ENCODE peak calls at places on chromosomes 7 and 10, in nine cellular contexts. R, A, U, Q, N, C, Z, K and F are unnamed samples.

GRCh38 chr10:47349941-47350371 is 1.8 kb downstream of the RBP3 start:
- DNase-seq in R (no peak), A (no peak), U (no peak), Q (peak), N (no peak), C (no peak), Z (no peak), K (no peak), F (no peak)

GRCh38 chr7:140689199-140690152 is 7.0 kb upstream of the NDUFB2 start:
- DNase-seq in R (no peak), A (no peak), U (no peak), Q (no peak), N (no peak), C (peak), Z (no peak), K (no peak), F (no peak)

GRCh38 chr7:91034459-91035368 is 229.5 kb upstream of the FZD1 start:
- DNase-seq in R (peak), A (peak), U (peak), Q (peak), N (peak), C (peak), Z (peak), K (peak), F (peak)

GRCh38 chr10:12902135-12902572 is 99.4 kb downstream of the CCDC3 start:
- DNase-seq in R (peak), A (peak), U (peak), Q (no peak), N (peak), C (peak), Z (peak), K (peak), F (peak)

GRCh38 chr7:11194492-11194891 is 220.8 kb downstream of the PHF14 start:
- DNase-seq in R (no peak), A (no peak), U (no peak), Q (no peak), N (no peak), C (no peak), Z (no peak), K (no peak), F (peak)

GRCh38 chr10:17617031-17617911 is at the start of gene HACD1:
- DNase-seq in R (peak), A (peak), U (peak), Q (peak), N (no peak), C (peak), Z (peak), K (peak), F (peak)

GRCh38 chr7:64875658-64876406 is 27.2 kb upstream of the ZNF273 start:
- DNase-seq in R (peak), A (no peak), U (no peak), Q (no peak), N (no peak), C (no peak), Z (no peak), K (no peak), F (no peak)

GRCh38 chr7:144019457-144019856 is 19.3 kb downstream of the OR6B1 start:
- DNase-seq in R (no peak), A (no peak), U (peak), Q (no peak), N (peak), C (no peak), Z (peak), K (peak), F (peak)

GRCh38 chr7:2193575-2194305 is 39.0 kb downstream of the MAD1L1 start:
- DNase-seq in R (no peak), A (no peak), U (no peak), Q (no peak), N (no peak), C (no peak), Z (no peak), K (no peak), F (no peak)

GRCh38 chr10:26025500-26025899 is 91.5 kb downstream of the MYO3A start:
- DNase-seq in R (no peak), A (no peak), U (no peak), Q (no peak), N (no peak), C (peak), Z (no peak), K (no peak), F (no peak)

GRCh38 chr7:127683776-127684681 is 32.0 kb downstream of the SND1 start:
- DNase-seq in R (no peak), A (no peak), U (peak), Q (no peak), N (peak), C (peak), Z (no peak), K (no peak), F (peak)

GRCh38 chr7:37245544-37245943 is 203.1 kb downstream of the ELMO1 start:
- DNase-seq in R (no peak), A (no peak), U (no peak), Q (no peak), N (no peak), C (no peak), Z (no peak), K (no peak), F (no peak)

GRCh38 chr10:47299989-47300931 is at the start of gene GDF10:
- DNase-seq in R (no peak), A (peak), U (no peak), Q (no peak), N (no peak), C (peak), Z (no peak), K (no peak), F (no peak)

GRCh38 chr7:28036748-28037147 is 143.8 kb downstream of the JAZF1 start:
- DNase-seq in R (no peak), A (no peak), U (no peak), Q (no peak), N (no peak), C (no peak), Z (no peak), K (no peak), F (no peak)

GRCh38 chr10:31728698-31729224 is 199.9 kb downstream of the ARHGAP12 start:
- DNase-seq in R (no peak), A (no peak), U (no peak), Q (no peak), N (no peak), C (peak), Z (no peak), K (no peak), F (no peak)

GRCh38 chr7:98836811-98837631 is 32.8 kb downstream of the TMEM130 start:
- DNase-seq in R (no peak), A (peak), U (peak), Q (no peak), N (no peak), C (peak), Z (peak), K (no peak), F (peak)

GRCh38 chr10:80498833-80499671 is 38.6 kb upstream of the SH2D4B start:
- DNase-seq in R (peak), A (no peak), U (peak), Q (peak), N (peak), C (no peak), Z (peak), K (peak), F (peak)

GRCh38 chr7:92737706-92738105 is 98.7 kb downstream of the CDK6 start:
- DNase-seq in R (no peak), A (no peak), U (no peak), Q (no peak), N (no peak), C (no peak), Z (no peak), K (no peak), F (no peak)

GRCh38 chr7:74025745-74026144 is 2.2 kb upstream of the ELN start:
- DNase-seq in R (no peak), A (no peak), U (no peak), Q (no peak), N (no peak), C (no peak), Z (no peak), K (no peak), F (no peak)

GRCh38 chr7:93719546-93719945 is 145.0 kb upstream of the CALCR start:
- DNase-seq in R (no peak), A (no peak), U (peak), Q (no peak), N (peak), C (no peak), Z (peak), K (no peak), F (peak)

GRCh38 chr10:75208177-75208576 is 2.4 kb upstream of the VDAC2 start:
- DNase-seq in R (no peak), A (no peak), U (peak), Q (no peak), N (peak), C (no peak), Z (peak), K (no peak), F (peak)

GRCh38 chr7:5441840-5442513 is 18.3 kb upstream of the TNRC18 start:
- DNase-seq in R (no peak), A (peak), U (no peak), Q (no peak), N (no peak), C (no peak), Z (no peak), K (no peak), F (no peak)

GRCh38 chr7:32164341-32164996 is 94.3 kb upstream of the PDE1C start:
- DNase-seq in R (no peak), A (peak), U (peak), Q (no peak), N (peak), C (peak), Z (peak), K (peak), F (peak)

GRCh38 chr10:50322075-50322474 is 70.8 kb upstream of the ASAH2 start:
- DNase-seq in R (no peak), A (no peak), U (peak), Q (no peak), N (no peak), C (no peak), Z (peak), K (no peak), F (peak)

GRCh38 chr10:21020545-21020944 is 123.4 kb upstream of the NEBL start:
- DNase-seq in R (no peak), A (peak), U (no peak), Q (no peak), N (no peak), C (peak), Z (no peak), K (no peak), F (no peak)

GRCh38 chr10:130022501-130023299 is 58.6 kb upstream of the EBF3 start:
- DNase-seq in R (no peak), A (no peak), U (peak), Q (peak), N (peak), C (no peak), Z (peak), K (no peak), F (peak)

DNA sequence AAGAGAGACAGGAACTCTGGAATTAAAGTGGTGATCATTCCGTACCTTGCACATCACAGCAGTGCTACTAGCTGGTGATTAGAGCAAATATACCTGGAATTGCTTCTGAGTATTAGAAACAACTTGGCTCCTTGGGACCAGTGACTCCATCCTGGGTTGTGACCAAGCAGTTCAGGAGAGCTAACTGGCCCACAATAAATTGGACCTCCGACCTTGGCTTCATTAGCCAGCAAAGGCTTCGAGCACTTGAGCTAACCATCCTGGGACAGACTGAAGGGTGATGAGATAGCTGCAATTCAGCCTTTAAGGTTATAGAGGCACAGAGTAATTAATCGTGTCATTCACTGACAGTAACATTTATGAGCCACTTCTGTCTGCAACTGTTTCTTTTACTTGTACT is 287.8 kb downstream of the INHBA start:
- DNase-seq in R (no peak), A (no peak), U (no peak), Q (no peak), N (no peak), C (no peak), Z (no peak), K (no peak), F (no peak)
- H3K4me3 ChIP-seq in R (no peak), A (no peak), U (no peak), Q (no peak), N (no peak), C (no peak), Z (no peak), K (no peak), F (no peak)

GRCh38 chr10:86635402-86635801 is 18.9 kb upstream of the OPN4 start:
- DNase-seq in R (no peak), A (no peak), U (peak), Q (no peak), N (peak), C (no peak), Z (peak), K (no peak), F (peak)

GRCh38 chr10:86630079-86630478 is 24.3 kb upstream of the OPN4 start:
- DNase-seq in R (no peak), A (no peak), U (peak), Q (no peak), N (no peak), C (no peak), Z (peak), K (peak), F (peak)

GRCh38 chr10:86632951-86633350 is 21.4 kb upstream of the OPN4 start:
- DNase-seq in R (no peak), A (no peak), U (no peak), Q (no peak), N (no peak), C (no peak), Z (no peak), K (no peak), F (no peak)

GRCh38 chr10:86632009-86632800 is 22.1 kb upstream of the OPN4 start:
- DNase-seq in R (no peak), A (peak), U (no peak), Q (no peak), N (no peak), C (peak), Z (no peak), K (peak), F (no peak)
- TF ChIP-seq CTCF in R (peak), A (peak), U (no peak), Q (no peak), N (no peak), C (peak), Z (no peak), K (no peak), F (peak)

GRCh38 chr7:151008143-151008510 is 16.2 kb downstream of the ATG9B start:
- DNase-seq in R (no peak), A (no peak), U (peak), Q (no peak), N (no peak), C (no peak), Z (no peak), K (peak), F (peak)
- H3K4me3 ChIP-seq in R (peak), A (no peak), U (peak), Q (no peak), N (no peak), C (no peak), Z (no peak), K (no peak), F (no peak)

GRCh38 chr10:125003901-125004467 is 62.1 kb downstream of the ZRANB1 start:
- DNase-seq in R (peak), A (no peak), U (no peak), Q (peak), N (no peak), C (no peak), Z (no peak), K (peak), F (no peak)
- TF ChIP-seq CTCF in R (no peak), A (no peak), U (no peak), Q (no peak), N (no peak), C (no peak), Z (no peak), K (no peak), F (no peak)

DNA sequence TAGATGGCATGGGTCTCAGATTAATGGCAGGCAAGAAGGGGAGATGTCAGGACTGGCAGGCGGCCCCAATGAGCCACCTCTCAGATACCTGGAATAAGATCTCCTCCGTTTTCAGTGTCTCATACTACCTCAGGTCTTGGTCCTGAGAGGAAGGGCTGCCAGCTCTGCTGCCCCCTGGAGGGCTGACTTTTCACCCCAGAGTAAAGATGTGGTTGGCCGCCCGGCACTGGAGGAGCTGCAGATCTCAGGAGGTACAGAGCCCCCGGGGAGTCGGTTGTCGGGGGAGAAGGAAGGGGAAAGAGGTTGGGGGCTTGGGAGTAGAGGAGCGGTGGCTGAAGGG is 642 bp upstream of the COL13A1 start:
- DNase-seq in R (peak), A (peak), U (peak), Q (peak), N (no peak), C (peak), Z (peak), K (peak), F (peak)
- H3K4me3 ChIP-seq in R (peak), A (peak), U (peak), Q (peak), N (peak), C (peak), Z (peak), K (no peak), F (peak)

GRCh38 chr7:75732016-75732521 is 6.7 kb downstream of the HIP1 start:
- DNase-seq in R (no peak), A (no peak), U (no peak), Q (no peak), N (no peak), C (no peak), Z (no peak), K (no peak), F (no peak)
- TF ChIP-seq CTCF in R (no peak), A (no peak), U (no peak), Q (no peak), N (no peak), C (no peak), Z (no peak), K (no peak), F (no peak)

GRCh38 chr7:120991133-120991532 is 2.6 kb downstream of the CPED1 start:
- DNase-seq in R (no peak), A (no peak), U (peak), Q (no peak), N (no peak), C (no peak), Z (no peak), K (no peak), F (no peak)
- H3K4me3 ChIP-seq in R (peak), A (no peak), U (peak), Q (peak), N (peak), C (no peak), Z (peak), K (peak), F (peak)